ENCODE peak calls at places on chromosomes 13 and 19, in eight cellular contexts. W is CD14-positive monocyte, K is fibroblast of pulmonary artery, S is fibroblast of the aortic adventitia, E is AG10803, L is thoracic aorta, B is osteocyte, R is AG04450. Z is an unnamed sample.

GRCh38 chr19:13100031-13100588 is 2.5 kb downstream of the LYL1 start:
- DNase-seq in S (no peak), K (no peak), R (no peak), E (peak), L (no peak), W (peak), B (no peak), Z (no peak)

GRCh38 chr13:62250501-62251175 is 835.0 kb upstream of the PCDH20 start:
- DNase-seq in E (no peak), W (no peak), L (no peak), R (no peak), K (peak), B (no peak), S (no peak), Z (no peak)

GRCh38 chr19:16106121-16106520 is 5.6 kb upstream of the RAB8A start:
- DNase-seq in K (no peak), R (no peak), L (no peak), W (peak), B (no peak), S (no peak), E (peak), Z (no peak)

GRCh38 chr19:18049390-18049789 is 37.3 kb downstream of the IL12RB1 start:
- DNase-seq in E (peak), L (peak), R (no peak), S (peak), K (peak), B (no peak), W (no peak), Z (no peak)

GRCh38 chr13:106479849-106480400 is 55.5 kb downstream of the EFNB2 start:
- DNase-seq in K (no peak), E (no peak), S (no peak), R (no peak), B (no peak), L (no peak), W (no peak), Z (no peak)

GRCh38 chr13:101751488-101751887 is 299.0 kb downstream of the ITGBL1 start:
- DNase-seq in S (peak), K (peak), E (peak), L (no peak), B (no peak), R (peak), W (no peak), Z (peak)

GRCh38 chr13:91162180-91162579 is 185.3 kb upstream of the MIR17HG start:
- DNase-seq in W (no peak), R (no peak), E (no peak), B (no peak), K (no peak), L (no peak), S (no peak), Z (no peak)

GRCh38 chr19:17333611-17334413 is 843 bp downstream of the ANO8 start:
- DNase-seq in L (no peak), K (peak), S (peak), W (peak), B (no peak), E (peak), R (peak), Z (no peak)

GRCh38 chr13:25992076-25992475 is 59.7 kb downstream of the SHISA2 start:
- DNase-seq in B (no peak), K (no peak), E (no peak), S (no peak), W (no peak), L (no peak), R (no peak), Z (no peak)

GRCh38 chr19:19464339-19465098 is 50.8 kb downstream of the TSSK6 start:
- DNase-seq in S (peak), E (peak), B (no peak), R (no peak), W (no peak), K (peak), L (no peak), Z (no peak)

GRCh38 chr19:52398091-52398461 is 427 bp downstream of the ZNF528 start:
- DNase-seq in R (no peak), W (no peak), L (no peak), B (no peak), K (peak), S (no peak), E (peak), Z (no peak)

GRCh38 chr19:1748115-1748702 is 5.1 kb upstream of the ONECUT3 start:
- DNase-seq in E (no peak), K (no peak), R (no peak), B (no peak), W (no peak), L (no peak), S (no peak), Z (no peak)

GRCh38 chr19:33290956-33291622 is 11.2 kb downstream of the CEBPA start:
- DNase-seq in R (no peak), L (no peak), W (no peak), K (no peak), E (no peak), S (no peak), B (no peak), Z (no peak)

GRCh38 chr13:74770361-74770760 is 636.2 kb upstream of the KLF12 start:
- DNase-seq in K (peak), L (no peak), R (peak), S (peak), B (no peak), W (no peak), E (peak), Z (peak)

GRCh38 chr13:79780240-79780639 is 299.3 kb downstream of the NDFIP2 start:
- DNase-seq in R (no peak), B (no peak), W (no peak), K (peak), L (no peak), E (peak), S (peak), Z (no peak)

GRCh38 chr13:100528353-100528752 is 60.2 kb downstream of the GGACT start:
- DNase-seq in R (no peak), L (no peak), E (no peak), W (no peak), B (no peak), S (no peak), K (no peak), Z (no peak)

GRCh38 chr19:43316591-43317319 is 36.7 kb upstream of the CD177 start:
- DNase-seq in S (peak), R (no peak), K (peak), L (no peak), B (no peak), W (no peak), E (peak), Z (no peak)

GRCh38 chr19:11096210-11096841 is 7.1 kb downstream of the LDLR start:
- DNase-seq in R (no peak), K (peak), E (peak), S (peak), L (no peak), B (peak), W (no peak), Z (peak)

GRCh38 chr19:4025317-4025716 is 17.8 kb downstream of the PIAS4 start:
- DNase-seq in S (no peak), R (no peak), E (no peak), B (no peak), W (no peak), L (no peak), K (no peak), Z (no peak)

GRCh38 chr19:3586124-3586626 is 897 bp downstream of the GIPC3 start:
- DNase-seq in S (no peak), W (no peak), E (no peak), R (no peak), L (no peak), K (no peak), B (no peak), Z (no peak)

GRCh38 chr13:36192166-36192565 is 22.2 kb downstream of the SOHLH2 start:
- DNase-seq in K (peak), W (no peak), S (no peak), L (no peak), E (peak), B (no peak), R (no peak), Z (no peak)
- TF ChIP-seq CTCF in K (no peak), W (no peak), S (no peak), L (no peak), E (no peak), B (no peak), R (no peak), Z (no peak)

GRCh38 chr13:33611016-33611805 is 206.7 kb upstream of the RFC3 start:
- DNase-seq in B (no peak), R (peak), L (peak), W (no peak), E (no peak), S (peak), K (peak), Z (peak)

GRCh38 chr13:33610471-33611015 is 207.4 kb upstream of the RFC3 start:
- DNase-seq in B (no peak), S (peak), W (no peak), R (no peak), L (no peak), K (peak), E (no peak), Z (no peak)

GRCh38 chr13:33606692-33607091 is 211.3 kb upstream of the RFC3 start:
- DNase-seq in W (no peak), B (no peak), E (no peak), K (peak), S (no peak), R (no peak), L (no peak), Z (no peak)
- TF ChIP-seq CTCF in W (no peak), B (peak), E (no peak), K (no peak), S (no peak), R (no peak), L (no peak), Z (no peak)

GRCh38 chr13:29763426-29764180 is 86.8 kb downstream of the UBL3 start:
- DNase-seq in E (no peak), R (no peak), B (no peak), L (no peak), K (no peak), W (no peak), S (no peak), Z (no peak)

GRCh38 chr13:29761815-29762214 is 88.6 kb downstream of the UBL3 start:
- DNase-seq in K (no peak), R (no peak), L (no peak), E (no peak), W (no peak), S (no peak), B (no peak), Z (no peak)

GRCh38 chr13:29758591-29759114 is 91.8 kb downstream of the UBL3 start:
- DNase-seq in E (no peak), L (no peak), B (no peak), R (no peak), K (no peak), W (peak), S (no peak), Z (no peak)

GRCh38 chr13:29761160-29761559 is 89.3 kb downstream of the UBL3 start:
- DNase-seq in E (no peak), K (no peak), W (no peak), L (no peak), R (no peak), S (no peak), B (no peak), Z (no peak)

DNA sequence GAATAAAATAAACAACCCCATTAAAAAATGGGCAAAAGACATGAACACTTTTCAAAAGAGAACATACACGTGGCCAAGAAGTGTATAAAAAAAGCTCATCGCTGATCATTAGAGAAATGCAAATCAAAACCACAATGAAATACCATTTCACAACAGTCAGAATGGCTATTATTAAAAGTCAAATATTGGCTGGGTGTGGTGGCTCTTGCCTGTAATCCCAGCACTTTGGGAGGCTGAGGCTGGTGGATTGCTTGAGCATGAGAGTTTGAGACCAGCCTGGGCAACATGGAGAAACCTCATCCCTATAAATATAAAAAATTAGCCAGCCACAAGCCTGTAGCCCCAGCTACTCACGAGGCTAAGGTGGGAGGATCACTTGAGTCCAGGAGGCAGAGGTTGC is 89.9 kb downstream of the UBL3 start:
- DNase-seq in L (no peak), W (no peak), R (no peak), K (no peak), B (no peak), E (no peak), S (no peak), Z (no peak)
- TF ChIP-seq CTCF in L (no peak), W (no peak), R (no peak), K (no peak), B (no peak), E (no peak), S (no peak), Z (no peak)

GRCh38 chr19:56348289-56348877 is 33.7 kb upstream of the ZSCAN5A start:
- DNase-seq in E (no peak), S (no peak), R (no peak), L (no peak), W (no peak), B (no peak), K (peak), Z (no peak)
- TF ChIP-seq CTCF in E (peak), S (peak), R (peak), L (no peak), W (peak), B (no peak), K (peak), Z (peak)

GRCh38 chr19:40236026-40236355 is 9.5 kb upstream of the CCNP start:
- DNase-seq in W (no peak), L (no peak), R (no peak), E (no peak), S (no peak), B (no peak), K (no peak), Z (no peak)

GRCh38 chr19:40234429-40235237 is 8.1 kb upstream of the CCNP start:
- DNase-seq in W (no peak), K (no peak), B (no peak), L (no peak), R (no peak), S (no peak), E (no peak), Z (no peak)

GRCh38 chr19:40236366-40236765 is 9.9 kb upstream of the CCNP start:
- DNase-seq in L (no peak), R (no peak), B (no peak), W (no peak), K (no peak), E (no peak), S (no peak), Z (no peak)

GRCh38 chr19:40233811-40234389 is 7.4 kb upstream of the CCNP start:
- DNase-seq in S (no peak), W (no peak), B (no peak), R (no peak), L (no peak), K (no peak), E (no peak), Z (no peak)

GRCh38 chr19:40235238-40236025 is 8.9 kb upstream of the CCNP start:
- DNase-seq in L (no peak), E (no peak), R (no peak), S (no peak), K (no peak), B (no peak), W (no peak), Z (no peak)
- TF ChIP-seq CTCF in L (no peak), E (no peak), R (no peak), S (no peak), K (peak), B (peak), W (no peak), Z (peak)

GRCh38 chr19:5676105-5676671 is 4.1 kb downstream of the MICOS13 start:
- DNase-seq in E (no peak), R (no peak), L (no peak), K (no peak), W (no peak), B (no peak), S (no peak), Z (no peak)
- TF ChIP-seq CTCF in E (no peak), R (no peak), L (no peak), K (no peak), W (no peak), B (no peak), S (no peak), Z (no peak)

GRCh38 chr13:38223093-38223492 is 126.6 kb upstream of the UFM1 start:
- DNase-seq in W (no peak), L (no peak), E (peak), B (no peak), K (peak), R (no peak), S (peak), Z (no peak)
- TF ChIP-seq CTCF in W (no peak), L (no peak), E (peak), B (peak), K (peak), R (peak), S (peak), Z (peak)

GRCh38 chr13:21176195-21176981 is at the start of the genes MRPL57 and SKA3:
- DNase-seq in L (peak), S (peak), W (peak), K (peak), E (peak), B (peak), R (peak), Z (peak)
- TF ChIP-seq CTCF in L (no peak), S (no peak), W (no peak), K (no peak), E (peak), B (no peak), R (no peak), Z (no peak)

GRCh38 chr19:38869836-38870607 is 8.1 kb downstream of the RINL start:
- DNase-seq in L (no peak), W (peak), R (no peak), B (no peak), K (peak), S (peak), E (peak), Z (no peak)
- TF ChIP-seq CTCF in L (peak), W (peak), R (peak), B (peak), K (peak), S (peak), E (peak), Z (peak)

Z was measured in AG09319.